ENCODE peak calls at places on chromosomes 16 and 17, in nine cellular contexts. M is adipocyte; G is heart right ventricle; O is bronchial epithelial cell; C is stomach; B is NT2/D1; F is Peyer's patch; L is effector memory CD4-positive, alpha-beta T cell; Y is GM23248. T is an unnamed sample. For H3K36me3, the result is how much of the 10 kb centered on the place peaks cover.

GRCh38 chr17:66951605-66951953 is 12.9 kb upstream of the CACNG4 start:
- DNase-seq in Y (no peak), G (no peak), L (no peak), M (no peak), O (peak), B (no peak), C (no peak), F (no peak), T (no peak)

GRCh38 chr17:80106176-80106575 is 4.8 kb downstream of the GAA start:
- DNase-seq in B (no peak), F (no peak), O (no peak), L (no peak), M (no peak), Y (no peak), G (no peak), C (no peak), T (no peak)

GRCh38 chr16:48963901-48964615 is 317.6 kb downstream of the CBLN1 start:
- DNase-seq in Y (peak), O (peak), C (no peak), F (no peak), G (no peak), M (peak), B (no peak), L (no peak), T (peak)

GRCh38 chr16:28981517-28981916 is 3.3 kb upstream of the LAT start:
- DNase-seq in C (no peak), B (peak), O (no peak), F (no peak), G (no peak), Y (peak), M (no peak), L (no peak), T (no peak)

GRCh38 chr16:56628486-56629035 is 3.0 kb downstream of the MT1E start:
- DNase-seq in Y (peak), B (no peak), G (no peak), C (no peak), M (no peak), O (no peak), L (no peak), F (no peak), T (no peak)

GRCh38 chr17:50219939-50220465 is 18.6 kb upstream of the COL1A1 start:
- DNase-seq in Y (peak), L (no peak), F (no peak), G (no peak), M (peak), B (no peak), O (peak), C (no peak), T (peak)

GRCh38 chr17:27354491-27355081 is 60.7 kb downstream of the WSB1 start:
- DNase-seq in C (no peak), F (no peak), O (peak), Y (peak), B (no peak), M (no peak), L (no peak), G (no peak), T (no peak)

GRCh38 chr17:75475851-75476250 is 19.4 kb downstream of the TMEM94 start:
- DNase-seq in M (no peak), B (no peak), Y (no peak), G (peak), O (no peak), C (no peak), F (no peak), L (no peak), T (no peak)

GRCh38 chr17:2282297-2282873 is 21.2 kb downstream of the SMG6 start:
- DNase-seq in O (peak), F (no peak), G (no peak), L (no peak), M (peak), Y (peak), C (no peak), B (no peak), T (no peak)

GRCh38 chr17:50110591-50111349 is 15.6 kb downstream of the PDK2 start:
- DNase-seq in G (peak), O (no peak), L (no peak), Y (no peak), B (no peak), F (peak), M (no peak), C (no peak), T (no peak)

GRCh38 chr16:69187891-69188451 is 1.0 kb downstream of the SNTB2 start:
- DNase-seq in B (peak), G (peak), C (peak), F (no peak), L (peak), O (peak), Y (peak), M (peak), T (peak)

GRCh38 chr16:46949216-46949892 is 24.1 kb downstream of the DNAJA2 start:
- DNase-seq in O (peak), L (no peak), Y (no peak), B (no peak), C (peak), G (no peak), M (peak), F (no peak), T (no peak)

GRCh38 chr16:77662241-77662640 is 60.1 kb upstream of the NUDT7 start:
- DNase-seq in O (no peak), B (no peak), F (no peak), Y (no peak), L (no peak), C (no peak), M (no peak), G (no peak), T (no peak)

GRCh38 chr17:51853857-51854256 is 304.7 kb downstream of the CA10 start:
- DNase-seq in B (no peak), G (no peak), C (no peak), L (no peak), Y (no peak), F (no peak), O (peak), M (no peak), T (no peak)

GRCh38 chr17:76142044-76143041 is 1.3 kb upstream of the FOXJ1 start:
- DNase-seq in C (no peak), F (peak), B (no peak), L (no peak), M (no peak), G (no peak), Y (no peak), O (no peak), T (no peak)

GRCh38 chr16:57797526-57798266 is 4.6 kb downstream of the KIFC3 start:
- DNase-seq in G (no peak), M (no peak), O (peak), Y (no peak), F (peak), C (peak), B (no peak), L (no peak), T (no peak)

GRCh38 chr17:32016231-32016630 is 9.0 kb downstream of the LRRC37B start:
- DNase-seq in G (no peak), F (no peak), Y (no peak), O (no peak), M (no peak), C (no peak), L (no peak), B (no peak), T (no peak)

GRCh38 chr17:42120161-42121065 is 754 bp downstream of the KAT2A start:
- DNase-seq in C (no peak), M (peak), Y (peak), F (peak), G (no peak), L (no peak), B (no peak), O (no peak), T (peak)

GRCh38 chr17:68176770-68177169 is 71.1 kb upstream of the AMZ2 start:
- DNase-seq in G (no peak), L (no peak), M (no peak), Y (no peak), F (no peak), O (no peak), C (no peak), B (no peak), T (no peak)

GRCh38 chr16:73480381-73480780 is 432.5 kb upstream of the ZFHX3 start:
- DNase-seq in G (no peak), O (no peak), L (no peak), B (no peak), C (no peak), Y (no peak), F (no peak), M (no peak), T (no peak)

GRCh38 chr16:80274576-80275191 is 266.1 kb upstream of the DYNLRB2 start:
- DNase-seq in F (no peak), L (no peak), O (peak), Y (peak), M (peak), C (no peak), B (no peak), G (no peak), T (peak)

GRCh38 chr16:86286991-86287640 is 223.2 kb upstream of the FOXF1 start:
- DNase-seq in L (no peak), B (no peak), Y (no peak), O (no peak), F (peak), M (no peak), C (no peak), G (no peak), T (no peak)

GRCh38 chr16:66335704-66336329 is 30.7 kb upstream of the CDH5 start:
- DNase-seq in B (no peak), M (peak), C (no peak), G (peak), O (peak), Y (no peak), F (no peak), L (no peak), T (no peak)

GRCh38 chr16:70395345-70395901 is 43.5 kb downstream of the ST3GAL2 start:
- DNase-seq in L (peak), O (no peak), B (peak), Y (peak), F (peak), G (peak), C (peak), M (peak), T (peak)

GRCh38 chr16:57039148-57039812 is 49.9 kb downstream of the NLRC5 start:
- DNase-seq in C (no peak), F (no peak), G (no peak), L (no peak), B (no peak), O (no peak), Y (peak), M (peak), T (no peak)

GRCh38 chr16:4699030-4699556 is 5.7 kb downstream of the NUDT16L1 start:
- DNase-seq in C (no peak), L (no peak), G (no peak), Y (no peak), B (no peak), F (no peak), O (no peak), M (no peak), T (no peak)

GRCh38 chr16:82329070-82329469 is 159.0 kb upstream of the MPHOSPH6 start:
- DNase-seq in B (no peak), O (no peak), C (no peak), M (no peak), G (no peak), Y (no peak), L (no peak), F (no peak), T (no peak)

GRCh38 chr16:82337355-82337754 is 167.3 kb upstream of the MPHOSPH6 start:
- DNase-seq in B (peak), Y (no peak), C (no peak), G (no peak), F (no peak), M (no peak), O (no peak), L (no peak), T (no peak)

GRCh38 chr16:82331974-82332750 is 162.1 kb upstream of the MPHOSPH6 start:
- DNase-seq in Y (no peak), F (no peak), L (no peak), O (no peak), C (peak), G (no peak), M (no peak), B (no peak), T (no peak)

GRCh38 chr16:82329504-82330192 is 159.6 kb upstream of the MPHOSPH6 start:
- DNase-seq in F (no peak), B (no peak), M (no peak), G (no peak), L (no peak), Y (no peak), C (peak), O (no peak), T (no peak)

GRCh38 chr16:82331397-82331796 is 161.4 kb upstream of the MPHOSPH6 start:
- DNase-seq in Y (no peak), B (no peak), O (no peak), M (no peak), G (no peak), C (no peak), F (no peak), L (no peak), T (no peak)
- H3K36me3 ChIP-seq in Y (under half), B (under half), O (under half), M (under half), G (under half), C (under half), F (under half), L (under half), T (under half)

DNA sequence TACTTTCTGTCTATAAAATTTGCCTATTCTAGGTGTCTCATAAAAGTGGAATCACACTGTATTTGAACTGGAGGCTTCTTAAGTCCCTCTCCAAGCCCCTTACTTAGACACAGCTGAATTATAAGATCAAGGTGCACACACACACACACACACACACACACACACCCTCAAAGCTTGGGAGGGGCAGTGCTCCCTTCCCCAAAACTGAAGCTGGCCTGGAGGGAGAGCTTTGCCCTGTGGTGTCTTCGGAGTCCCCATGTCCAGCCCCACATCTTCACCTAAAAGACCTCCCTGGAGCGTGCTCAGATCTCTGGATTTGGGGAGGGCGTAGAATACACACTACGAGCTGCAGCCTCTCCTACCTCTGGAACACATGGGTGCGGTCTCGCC is 828 bp downstream of the EMP2 start:
- DNase-seq in Y (no peak), C (no peak), L (no peak), O (no peak), M (no peak), F (no peak), G (no peak), B (no peak), T (no peak)
- H3K4me3 ChIP-seq in Y (peak), C (peak), L (no peak), O (peak), M (peak), F (peak), G (peak), B (peak), T (peak)

DNA sequence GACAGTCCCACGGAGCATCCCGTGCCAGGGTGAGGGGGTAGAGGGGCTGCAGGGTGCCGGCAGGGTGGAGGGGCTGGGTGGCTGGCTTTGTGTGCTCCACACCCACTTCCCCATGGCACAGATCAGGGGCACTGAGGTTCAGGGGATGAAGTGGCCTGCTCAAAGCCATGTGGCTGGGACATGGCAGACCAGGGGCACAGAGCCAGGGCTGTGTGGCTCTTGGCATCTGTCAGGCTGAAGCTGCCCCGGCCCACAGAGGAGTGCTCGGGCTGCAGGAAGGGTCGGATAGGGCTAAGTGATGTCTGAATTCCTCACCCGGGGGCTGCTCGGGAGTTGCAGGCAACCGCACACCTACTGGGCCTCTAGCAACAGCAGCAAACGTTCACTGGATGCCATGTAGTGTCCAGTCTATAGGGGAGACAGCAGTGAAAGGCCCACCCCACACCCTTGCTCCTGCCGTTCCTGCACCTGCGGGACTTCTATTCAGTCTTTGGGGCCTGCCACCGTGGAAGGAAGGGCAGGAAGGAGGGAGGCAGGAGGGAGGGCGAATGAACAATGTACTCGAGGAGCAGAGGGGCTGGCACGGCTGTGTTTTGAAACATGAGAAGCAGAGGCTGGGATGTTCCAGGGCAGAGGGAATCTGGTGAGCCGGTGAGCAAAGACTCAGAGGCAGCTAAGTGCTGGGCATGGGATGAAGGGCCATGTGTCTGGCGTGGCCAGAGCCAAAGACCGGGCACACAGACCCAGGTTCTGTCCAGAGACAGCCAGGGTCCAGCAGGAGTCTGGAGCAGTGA is 15.1 kb downstream of the SLC5A10 start:
- DNase-seq in L (no peak), C (peak), O (no peak), M (peak), G (no peak), F (no peak), B (no peak), Y (peak), T (no peak)
- H3K36me3 ChIP-seq in L (under half), C (under half), O (under half), M (under half), G (under half), F (under half), B (under half), Y (under half), T (under half)

GRCh38 chr17:19748807-19749193 is 702 bp upstream of the ALDH3A1 start:
- DNase-seq in M (no peak), L (no peak), Y (no peak), C (no peak), O (no peak), F (peak), B (no peak), G (no peak), T (no peak)
- H3K4me3 ChIP-seq in M (no peak), L (no peak), Y (no peak), C (no peak), O (no peak), F (no peak), B (no peak), G (no peak), T (no peak)

DNA sequence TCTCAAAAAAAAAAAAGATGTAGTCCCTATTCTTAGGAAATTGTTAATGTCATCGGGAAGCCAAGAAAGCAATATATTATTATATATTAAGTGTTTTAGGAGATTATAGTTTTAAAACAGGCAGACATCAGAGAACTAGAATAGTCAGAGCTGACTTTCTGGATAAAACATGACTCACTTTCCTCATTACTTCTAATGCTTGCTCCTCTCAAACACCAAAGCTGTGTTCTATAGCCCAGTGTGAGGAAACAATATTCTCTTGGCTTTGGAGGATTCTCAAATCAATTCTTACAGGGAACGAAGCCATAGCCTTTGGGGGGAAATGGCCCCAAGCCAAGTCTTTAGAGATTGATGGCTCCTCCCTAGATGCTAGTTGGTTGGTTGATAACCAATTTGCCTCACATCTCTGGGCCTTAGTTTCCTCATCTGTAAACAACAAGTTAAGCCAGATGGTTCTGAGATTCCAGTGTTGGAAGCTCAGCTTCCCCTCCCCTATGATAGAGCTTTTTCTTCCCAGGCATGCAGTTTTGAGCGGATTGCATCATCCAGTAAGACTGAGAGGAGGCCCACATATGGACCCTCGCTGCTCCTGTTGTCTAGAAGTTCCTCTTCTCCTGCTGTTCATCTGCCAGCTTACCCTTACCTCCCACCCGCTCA is 12.4 kb downstream of the NMT1 start:
- DNase-seq in C (no peak), G (no peak), L (no peak), Y (peak), F (no peak), M (peak), O (no peak), B (no peak), T (no peak)
- H3K36me3 ChIP-seq in C (half or more), G (half or more), L (under half), Y (under half), F (under half), M (under half), O (under half), B (half or more), T (half or more)

DNA sequence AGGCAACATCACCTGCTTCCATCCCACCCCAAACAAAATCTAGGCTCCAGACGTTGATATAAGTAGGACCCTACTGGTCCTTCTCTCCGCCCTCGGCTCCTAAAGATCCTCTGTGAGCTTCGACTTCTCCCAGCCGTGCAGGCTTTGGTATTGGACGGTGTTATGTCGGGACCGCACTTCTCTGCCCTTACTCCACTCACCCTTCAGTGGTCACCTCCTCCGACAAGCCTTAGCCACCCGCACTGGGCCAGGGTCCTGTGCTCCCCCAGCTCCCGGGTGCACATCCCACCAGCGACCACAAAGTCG is 1.6 kb downstream of the PSMB10 start:
- DNase-seq in G (no peak), Y (peak), F (no peak), C (no peak), O (no peak), L (no peak), M (peak), B (no peak), T (no peak)
- H3K4me3 ChIP-seq in G (peak), Y (peak), F (peak), C (peak), O (peak), L (peak), M (peak), B (peak), T (peak)

T was measured in MG63.